ENCODE peak calls at places on chromosomes 16 and 17, in nine cellular contexts. E, C, P, R, F, G, X, S and M are unnamed samples.

GRCh38 chr17:1498869-1499268 is 6.4 kb upstream of the MYO1C start:
- DNase-seq in C (no peak), E (peak; percentile 90), G (no peak), P (no peak), X (peak; percentile 55), S (no peak), F (no peak), R (no peak), M (no peak)

GRCh38 chr16:83589576-83589975 is 218.2 kb upstream of the HSBP1 start:
- DNase-seq in C (no peak), G (no peak), P (no peak), S (no peak), F (no peak), E (no peak), X (no peak), R (no peak), M (no peak)

GRCh38 chr16:80990577-80990976 is 16.1 kb downstream of the CMC2 start:
- DNase-seq in P (no peak), S (no peak), F (no peak), E (no peak), C (no peak), R (no peak), X (no peak), G (no peak), M (no peak)

GRCh38 chr17:18246880-18247612 is 11.5 kb downstream of the FLII start:
- DNase-seq in F (peak; percentile 93), S (peak; percentile 54), X (no peak), C (peak; percentile 62), P (peak; percentile 93), R (peak; percentile 98), E (peak; percentile 8), G (no peak), M (peak; percentile 89)

GRCh38 chr17:46984341-46984740 is 5.3 kb upstream of the RPRML start:
- DNase-seq in F (no peak), R (no peak), C (peak; percentile 34), P (no peak), S (no peak), G (no peak), X (no peak), E (no peak), M (no peak)

GRCh38 chr17:30173649-30174048 is 57.0 kb downstream of the NSRP1 start:
- DNase-seq in F (no peak), C (no peak), R (no peak), X (no peak), S (no peak), G (no peak), E (no peak), P (no peak), M (no peak)

GRCh38 chr17:71726320-71726719 is 394.5 kb upstream of the SOX9 start:
- DNase-seq in X (no peak), F (no peak), P (no peak), C (no peak), S (no peak), G (no peak), R (no peak), E (no peak), M (no peak)

GRCh38 chr16:86018487-86018886 is 119.5 kb downstream of the IRF8 start:
- DNase-seq in X (no peak), P (no peak), F (peak; percentile 67), C (peak; percentile 49), R (no peak), S (peak; percentile 72), G (no peak), E (peak; percentile 45), M (peak; percentile 65)

GRCh38 chr16:31451681-31452351 is 7.5 kb upstream of the ARMC5 start:
- DNase-seq in C (no peak), R (no peak), P (peak; percentile 69), X (peak; percentile 63), S (peak; percentile 47), F (no peak), E (peak; percentile 80), G (no peak), M (peak; percentile 84)

GRCh38 chr16:84617068-84617630 is 729 bp downstream of the COTL1 start:
- DNase-seq in F (peak; percentile 64), E (no peak), R (peak; percentile 78), G (no peak), C (no peak), X (no peak), S (no peak), P (no peak), M (no peak)

GRCh38 chr17:50188521-50189395 is 12.7 kb downstream of the COL1A1 start:
- DNase-seq in E (peak; percentile 76), S (no peak), F (no peak), R (no peak), P (no peak), C (no peak), X (no peak), G (no peak), M (no peak)

GRCh38 chr17:48571826-48572417 is 6.2 kb downstream of the HOXB4 start:
- DNase-seq in G (no peak), S (no peak), R (no peak), X (no peak), C (no peak), E (no peak), F (no peak), P (no peak), M (no peak)

GRCh38 chr16:81632392-81633146 is 146.5 kb upstream of the PLCG2 start:
- DNase-seq in S (no peak), R (no peak), F (peak; percentile 65), G (no peak), X (no peak), E (peak; percentile 94), P (no peak), C (no peak), M (no peak)

GRCh38 chr16:25126820-25127232 is 15.3 kb downstream of the LCMT1 start:
- DNase-seq in S (no peak), P (no peak), F (no peak), R (no peak), E (peak; percentile 91), G (no peak), C (no peak), X (peak; percentile 54), M (no peak)

GRCh38 chr16:1320658-1321240 is 11.3 kb downstream of the UBE2I start:
- DNase-seq in X (no peak), F (no peak), R (no peak), P (no peak), E (no peak), C (no peak), G (no peak), S (no peak), M (peak; percentile 40)

GRCh38 chr17:66941249-66941648 is 23.3 kb upstream of the CACNG4 start:
- DNase-seq in X (no peak), P (no peak), F (no peak), G (no peak), E (no peak), R (no peak), S (no peak), C (no peak), M (no peak)

DNA sequence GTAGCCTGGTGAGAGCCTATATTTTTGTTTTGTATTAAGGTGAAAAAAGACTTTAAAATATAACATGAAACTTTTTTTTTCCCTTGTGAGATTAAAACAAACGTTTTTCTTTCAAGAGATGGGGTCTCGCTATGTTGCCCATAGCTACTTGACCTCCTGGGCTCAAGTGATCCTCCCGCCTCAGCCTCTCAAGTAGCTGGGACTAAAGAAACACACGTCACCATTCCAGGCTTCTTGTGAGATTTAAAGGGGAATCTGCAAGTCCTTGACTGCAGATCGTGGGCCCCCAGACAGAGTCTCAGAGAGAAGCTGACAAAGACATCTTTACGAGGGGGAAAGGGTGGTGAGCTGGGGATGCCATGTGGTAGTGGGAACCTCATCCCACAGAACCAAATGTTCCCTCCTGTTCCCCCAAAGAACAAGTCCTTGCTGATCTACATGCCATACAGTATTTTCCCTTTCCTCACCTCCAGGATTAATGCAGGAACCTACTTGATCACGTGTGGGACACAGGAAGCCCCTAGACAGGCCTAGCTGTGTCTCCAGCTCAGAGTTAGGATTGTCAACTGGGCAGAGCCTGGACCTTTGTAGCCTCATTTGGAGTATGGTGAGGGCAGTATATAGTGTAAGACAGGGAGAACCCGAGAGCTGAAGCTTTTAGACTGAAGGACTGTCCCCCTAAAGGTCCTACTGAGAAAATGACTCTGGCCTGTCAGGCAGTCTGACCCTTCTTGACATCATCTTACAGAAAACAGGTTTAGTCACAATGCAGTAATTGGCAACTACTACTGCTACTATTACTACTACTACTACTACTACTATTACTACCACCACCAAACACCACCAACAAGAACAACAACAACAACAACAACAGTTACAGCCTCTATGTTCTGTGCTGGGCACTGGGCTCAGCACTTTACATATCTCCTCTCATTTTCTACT is 4.1 kb downstream of the MAP3K14 start:
- DNase-seq in S (no peak), F (no peak), G (no peak), C (no peak), R (no peak), E (no peak), P (no peak), X (no peak), M (no peak)
- H3K27ac ChIP-seq in S (peak overlapping the region; percentile 70), F (peak overlapping the region; percentile 88), G (peak overlapping the region; percentile 52), C (peak overlapping the region; percentile 94), R (no peak overlapping the region), E (peak overlapping the region; percentile 42), P (no peak overlapping the region), X (no peak overlapping the region), M (peak overlapping the region; percentile 93)

DNA sequence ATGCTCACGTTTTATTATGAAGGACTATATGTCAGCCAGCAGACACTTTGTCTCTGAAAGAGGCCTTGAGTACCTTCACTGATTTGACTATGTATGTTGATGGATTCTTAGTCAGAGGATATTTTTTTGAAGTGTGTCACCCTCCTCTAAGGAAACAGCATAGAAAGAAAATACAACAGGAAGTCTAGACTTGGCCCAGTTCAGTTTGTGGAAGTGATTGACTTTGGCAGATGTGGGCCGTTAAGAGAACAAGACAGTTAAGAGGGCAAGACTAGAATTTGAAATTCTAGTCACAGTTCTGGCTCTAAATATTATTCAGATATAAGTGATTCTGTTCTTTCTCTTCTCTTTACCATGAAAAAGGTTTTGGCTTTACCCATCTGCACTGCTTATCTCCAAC is 471.5 kb downstream of the CDH8 start:
- DNase-seq in S (no peak), G (no peak), F (no peak), C (no peak), X (no peak), E (no peak), P (no peak), R (no peak), M (no peak)
- H3K9me3 ChIP-seq in S (no peaks in the 10 kb centered on the region), G (no peaks in the 10 kb centered on the region), F (no peaks in the 10 kb centered on the region), C (no peaks in the 10 kb centered on the region), X (peaks cover 8% of the 10 kb centered on the region), E (peaks cover 6% of the 10 kb centered on the region), P (no peaks in the 10 kb centered on the region), R (no peaks in the 10 kb centered on the region), M (no peaks in the 10 kb centered on the region)

DNA sequence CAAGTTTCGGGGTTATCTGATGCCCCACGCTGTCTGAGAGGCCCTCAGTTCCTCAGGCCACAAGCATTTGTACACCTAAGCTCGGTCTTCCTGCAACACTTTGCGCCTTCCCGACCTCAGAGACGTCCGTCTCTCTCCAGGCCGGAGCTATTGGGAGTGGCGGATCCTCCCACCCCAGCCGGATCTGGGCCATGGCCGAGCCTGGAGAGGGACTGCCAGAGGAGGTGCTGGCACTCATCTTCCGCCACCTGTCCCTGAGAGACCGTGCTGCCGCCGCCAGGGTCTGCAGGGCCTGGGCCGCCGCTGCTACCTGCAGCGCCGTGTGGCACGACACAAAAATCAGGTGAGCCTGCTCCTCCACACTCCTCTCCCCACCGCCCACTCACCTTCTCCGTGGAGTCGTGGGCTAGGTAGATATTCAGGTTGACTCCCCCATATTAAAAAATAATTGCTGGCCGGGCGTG is 1.9 kb downstream of the FBXL8 start:
- DNase-seq in G (no peak), E (no peak), S (no peak), F (no peak), C (no peak), X (no peak), R (peak; percentile 53), P (no peak), M (peak; percentile 89)
- H3K4me3 ChIP-seq in G (no peak overlapping the region), E (no peak overlapping the region), S (peak overlapping the region; percentile 88), F (peak overlapping the region; percentile 94), C (no peak overlapping the region), X (peak overlapping the region; percentile 92), R (no peak overlapping the region), P (peak overlapping the region; percentile 81), M (peak overlapping the region; percentile 78)

GRCh38 chr16:49703494-49703893 is 152.4 kb downstream of the ZNF423 start:
- DNase-seq in P (no peak), E (no peak), S (no peak), G (no peak), R (no peak), F (no peak), C (no peak), X (no peak), M (no peak)
- H3K27ac ChIP-seq in P (no peak overlapping the region), E (no peak overlapping the region), S (no peak overlapping the region), G (no peak overlapping the region), R (peak overlapping the region; percentile 45), F (no peak overlapping the region), C (no peak overlapping the region), X (no peak overlapping the region), M (no peak overlapping the region)